ENCODE peak calls at places on chromosomes 12 and 14, in eight cellular contexts. L, J, T, Q, Z, Y, P and F are unnamed samples.
A peak's percentile ranks its signal among the peaks of the same experiment; 100 is the strongest.

GRCh38 chr12:28780096-28780495 is 369.0 kb upstream of the FAR2 start:
- DNase-seq in T (no peak), P (peak; percentile 87), Q (no peak), Y (no peak), L (no peak), Z (no peak), J (peak; percentile 22), F (no peak)

GRCh38 chr14:63460594-63461132 is 82.5 kb downstream of the PPP2R5E start:
- DNase-seq in T (no peak), J (no peak), Z (no peak), Y (no peak), Q (no peak), P (no peak), L (no peak), F (no peak)

GRCh38 chr12:90854136-90854689 is 100.8 kb downstream of the CCER1 start:
- DNase-seq in P (peak; percentile 25), Y (peak; percentile 61), J (peak; percentile 60), L (no peak), T (peak; percentile 26), Z (no peak), Q (peak; percentile 72), F (no peak)

GRCh38 chr14:54481695-54482094 is 7.1 kb downstream of the GMFB start:
- DNase-seq in Q (no peak), L (no peak), Y (no peak), J (no peak), Z (no peak), T (no peak), P (peak; percentile 32), F (no peak)

GRCh38 chr14:32594766-32595165 is 265.7 kb downstream of the AKAP6 start:
- DNase-seq in Q (no peak), P (peak; percentile 23), T (no peak), Z (no peak), J (no peak), Y (no peak), L (no peak), F (no peak)

GRCh38 chr12:92139634-92140555 is 5.8 kb downstream of the BTG1 start:
- DNase-seq in T (no peak), P (peak; percentile 76), Q (no peak), L (no peak), Z (no peak), J (no peak), Y (peak; percentile 50), F (no peak)

GRCh38 chr14:83847102-83847501 is 1682.8 kb upstream of the FLRT2 start:
- DNase-seq in Z (no peak), T (no peak), J (no peak), Q (no peak), L (no peak), Y (no peak), P (no peak), F (no peak)

GRCh38 chr14:53055003-53055402 is 98.1 kb downstream of the DDHD1 start:
- DNase-seq in Q (peak; percentile 58), Y (peak; percentile 18), J (no peak), L (no peak), P (peak; percentile 40), T (no peak), Z (no peak), F (peak; percentile 7)

GRCh38 chr14:56136571-56137498 is 18.6 kb downstream of the PELI2 start:
- DNase-seq in J (no peak), Z (no peak), P (no peak), Y (no peak), L (no peak), T (no peak), Q (no peak), F (no peak)

GRCh38 chr12:46430340-46430948 is 57.9 kb upstream of the SLC38A2 start:
- DNase-seq in Z (no peak), T (peak; percentile 16), L (no peak), Q (no peak), Y (no peak), J (no peak), P (peak; percentile 92), F (peak; percentile 28)

GRCh38 chr12:72273851-72274284 is 1.7 kb downstream of the TRHDE start:
- DNase-seq in T (no peak), Q (no peak), L (no peak), P (peak; percentile 83), Y (no peak), J (no peak), Z (no peak), F (no peak)

GRCh38 chr14:90061849-90062794 is at the start of gene KCNK13:
- DNase-seq in J (peak; percentile 43), L (no peak), Q (peak; percentile 43), P (peak; percentile 28), Y (no peak), Z (no peak), T (no peak), F (peak; percentile 21)

GRCh38 chr14:69326611-69327010 is 66.7 kb downstream of the GALNT16 start:
- DNase-seq in Q (no peak), J (no peak), T (no peak), L (no peak), P (no peak), Z (no peak), Y (peak; percentile 79), F (no peak)

GRCh38 chr14:75205586-75205985 is 29.2 kb upstream of the TMED10 start:
- DNase-seq in J (no peak), Y (no peak), T (no peak), P (peak; percentile 77), L (no peak), Q (no peak), Z (no peak), F (no peak)
- H3K4me3 ChIP-seq in J (no peak overlapping the region), Y (no peak overlapping the region), T (no peak overlapping the region), P (no peak overlapping the region), L (no peak overlapping the region), Q (no peak overlapping the region), Z (no peak overlapping the region), F (no peak overlapping the region)

DNA sequence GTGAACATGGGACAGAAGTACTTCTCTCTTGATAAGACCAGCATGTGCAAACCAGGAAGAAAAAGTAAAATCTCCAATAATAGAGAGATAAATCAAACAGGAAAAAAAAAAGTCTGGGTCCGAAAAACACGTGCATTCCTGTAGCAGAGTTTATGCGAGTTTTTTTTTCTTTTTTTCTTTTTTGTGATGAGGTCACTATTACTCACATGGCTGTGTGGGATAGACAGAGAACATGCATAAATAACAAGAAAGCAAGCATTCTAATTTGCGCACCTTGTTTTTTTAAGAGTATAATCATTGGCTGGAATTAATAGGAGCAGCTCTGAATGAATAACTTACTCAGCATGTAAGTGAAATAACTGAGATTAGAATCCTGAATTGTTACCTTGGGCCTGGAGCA is 91.9 kb upstream of the CPM start:
- DNase-seq in L (no peak), T (no peak), P (peak; percentile 72), J (no peak), Z (no peak), Y (no peak), Q (no peak), F (no peak)
- TF ChIP-seq CTCF in L (no peak), T (no peak), P (no peak), J (no peak), Z (no peak), Y (no peak), Q (no peak), F (no peak)

DNA sequence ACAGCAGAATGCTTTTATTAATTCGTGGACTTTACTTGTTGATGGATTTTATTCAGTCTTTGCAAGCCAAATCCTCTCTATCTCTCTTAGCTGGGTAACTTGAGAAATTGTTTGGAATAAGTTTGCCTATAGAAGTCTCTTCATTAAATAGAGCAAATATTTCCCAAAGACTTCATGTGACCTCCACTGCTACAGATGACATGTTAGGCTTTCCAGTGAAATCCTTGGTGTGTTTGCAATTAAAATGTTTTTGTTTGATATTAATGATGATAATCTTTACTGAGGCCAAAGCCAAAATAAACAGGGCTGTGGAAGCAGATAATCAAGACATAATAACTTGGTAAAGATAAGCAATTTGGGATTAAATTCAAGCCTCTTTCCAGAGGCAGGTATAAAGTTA is 4.4 kb downstream of the MYF6 start:
- DNase-seq in Z (no peak), T (no peak), Y (no peak), L (no peak), Q (no peak), P (no peak), J (no peak), F (no peak)
- H3K27me3 ChIP-seq in Z (peaks cover 11% of the 10 kb centered on the region), T (peaks cover 48% of the 10 kb centered on the region), Y (no peaks in the 10 kb centered on the region), L (peaks cover 4% of the 10 kb centered on the region), Q (peaks cover 57% of the 10 kb centered on the region), P (peaks cover 33% of the 10 kb centered on the region), J (peaks cover 28% of the 10 kb centered on the region), F (no peaks in the 10 kb centered on the region)

GRCh38 chr14:61567838-61568571 is 127.3 kb upstream of the HIF1A start:
- DNase-seq in Q (peak; percentile 44), Z (no peak), Y (no peak), L (no peak), P (no peak), T (peak; percentile 68), J (peak; percentile 35), F (peak; percentile 23)
- H3K4me3 ChIP-seq in Q (no peak overlapping the region), Z (peak overlapping the region; percentile 22), Y (peak overlapping the region; percentile 45), L (peak overlapping the region; percentile 53), P (no peak overlapping the region), T (peak overlapping the region; percentile 39), J (no peak overlapping the region), F (peak overlapping the region; percentile 48)

GRCh38 chr14:92456215-92457017 is 57.2 kb upstream of the RIN3 start:
- DNase-seq in L (no peak), Z (peak; percentile 74), Q (peak; percentile 83), P (peak; percentile 25), T (peak; percentile 70), Y (peak; percentile 41), J (peak; percentile 44), F (no peak)
- TF ChIP-seq CTCF in L (peak; percentile 48), Z (peak; percentile 75), Q (peak; percentile 82), P (peak; percentile 49), T (peak; percentile 85), Y (peak; percentile 57), J (peak; percentile 58), F (peak; percentile 78)

GRCh38 chr12:119589087-119589486 is 4.5 kb upstream of the TMEM233 start:
- DNase-seq in T (no peak), Z (no peak), L (no peak), P (no peak), J (no peak), Y (no peak), Q (no peak), F (no peak)
- H3K27me3 ChIP-seq in T (peaks cover 25% of the 10 kb centered on the region), Z (peaks cover 6% of the 10 kb centered on the region), L (peaks cover 4% of the 10 kb centered on the region), P (peaks cover 11% of the 10 kb centered on the region), J (peaks cover 23% of the 10 kb centered on the region), Y (no peaks in the 10 kb centered on the region), Q (peaks cover 66% of the 10 kb centered on the region), F (peaks cover 1% of the 10 kb centered on the region)

GRCh38 chr14:24465369-24465768 is 22.8 kb upstream of the SDR39U1 start:
- DNase-seq in T (no peak), J (no peak), Q (no peak), Y (no peak), P (no peak), L (no peak), Z (no peak), F (no peak)
- H3K4me3 ChIP-seq in T (no peak overlapping the region), J (no peak overlapping the region), Q (no peak overlapping the region), Y (no peak overlapping the region), P (no peak overlapping the region), L (no peak overlapping the region), Z (no peak overlapping the region), F (no peak overlapping the region)